ENCODE peak calls at places on chromosomes 11 and 22, in seven cellular contexts. One of them, this sample, is unnamed.

GRCh38 chr11:107050126-107050525 is 31.9 kb upstream of the GUCY1A2 start:
- DNase-seq in prostate gland: no peak
- DNase-seq in Peyer's patch: no peak
- DNase-seq in WERI-Rb-1: no peak
- DNase-seq in IMR-90: no peak
- DNase-seq in heart left ventricle: no peak
- DNase-seq in Calu3: no peak
- DNase-seq in this sample: no peak

GRCh38 chr11:30424851-30425250 is 101.9 kb downstream of the ARL14EP start:
- DNase-seq in WERI-Rb-1: no peak
- DNase-seq in Calu3: no peak
- DNase-seq in IMR-90: no peak
- DNase-seq in Peyer's patch: no peak
- DNase-seq in heart left ventricle: no peak
- DNase-seq in prostate gland: no peak
- DNase-seq in this sample: no peak

GRCh38 chr11:32172771-32173170 is 81.9 kb downstream of the RCN1 start:
- DNase-seq in WERI-Rb-1: no peak
- DNase-seq in prostate gland: peak
- DNase-seq in IMR-90: peak
- DNase-seq in Peyer's patch: no peak
- DNase-seq in Calu3: peak
- DNase-seq in heart left ventricle: peak
- DNase-seq in this sample: no peak

GRCh38 chr11:83220279-83220678 is 26.8 kb downstream of the ANKRD42 start:
- DNase-seq in IMR-90: no peak
- DNase-seq in Peyer's patch: no peak
- DNase-seq in heart left ventricle: no peak
- DNase-seq in prostate gland: no peak
- DNase-seq in WERI-Rb-1: no peak
- DNase-seq in Calu3: peak
- DNase-seq in this sample: no peak

GRCh38 chr11:44950625-44951472 is at the start of gene TP53I11:
- DNase-seq in prostate gland: peak
- DNase-seq in IMR-90: peak
- DNase-seq in WERI-Rb-1: peak
- DNase-seq in Calu3: peak
- DNase-seq in Peyer's patch: peak
- DNase-seq in heart left ventricle: peak
- DNase-seq in this sample: peak

GRCh38 chr11:2955896-2956476 is 26.8 kb upstream of the PHLDA2 start:
- DNase-seq in prostate gland: no peak
- DNase-seq in heart left ventricle: no peak
- DNase-seq in Calu3: no peak
- DNase-seq in IMR-90: peak
- DNase-seq in Peyer's patch: no peak
- DNase-seq in WERI-Rb-1: no peak
- DNase-seq in this sample: no peak

GRCh38 chr22:38032681-38033521 is 24.3 kb upstream of the PICK1 start:
- DNase-seq in WERI-Rb-1: no peak
- DNase-seq in Peyer's patch: no peak
- DNase-seq in heart left ventricle: no peak
- DNase-seq in IMR-90: peak
- DNase-seq in prostate gland: no peak
- DNase-seq in Calu3: no peak
- DNase-seq in this sample: no peak

GRCh38 chr22:27773236-27773550 is 28.4 kb downstream of the MN1 start:
- DNase-seq in WERI-Rb-1: no peak
- DNase-seq in heart left ventricle: no peak
- DNase-seq in prostate gland: no peak
- DNase-seq in Calu3: no peak
- DNase-seq in Peyer's patch: no peak
- DNase-seq in IMR-90: no peak
- DNase-seq in this sample: no peak

GRCh38 chr11:114296979-114297372 is 777 bp downstream of the NNMT start:
- DNase-seq in WERI-Rb-1: no peak
- DNase-seq in Calu3: no peak
- DNase-seq in prostate gland: no peak
- DNase-seq in IMR-90: no peak
- DNase-seq in Peyer's patch: no peak
- DNase-seq in heart left ventricle: no peak
- DNase-seq in this sample: no peak

GRCh38 chr11:11450744-11451362 is 97.8 kb upstream of the CSNK2A3 start:
- DNase-seq in IMR-90: peak
- DNase-seq in Calu3: no peak
- DNase-seq in Peyer's patch: no peak
- DNase-seq in prostate gland: no peak
- DNase-seq in WERI-Rb-1: no peak
- DNase-seq in heart left ventricle: no peak
- DNase-seq in this sample: no peak

GRCh38 chr11:95104916-95105315 is 15.3 kb downstream of the ENDOD1 start:
- DNase-seq in prostate gland: no peak
- DNase-seq in Peyer's patch: no peak
- DNase-seq in IMR-90: no peak
- DNase-seq in Calu3: no peak
- DNase-seq in WERI-Rb-1: no peak
- DNase-seq in heart left ventricle: no peak
- DNase-seq in this sample: no peak

GRCh38 chr11:67275606-67276409 is 9.5 kb downstream of the GRK2 start:
- DNase-seq in Calu3: no peak
- DNase-seq in Peyer's patch: no peak
- DNase-seq in prostate gland: no peak
- DNase-seq in IMR-90: no peak
- DNase-seq in WERI-Rb-1: no peak
- DNase-seq in heart left ventricle: peak
- DNase-seq in this sample: peak

GRCh38 chr11:117210620-117211019 is 11.4 kb downstream of the TAGLN start:
- DNase-seq in prostate gland: no peak
- DNase-seq in WERI-Rb-1: no peak
- DNase-seq in heart left ventricle: peak
- DNase-seq in Peyer's patch: no peak
- DNase-seq in IMR-90: no peak
- DNase-seq in Calu3: no peak
- DNase-seq in this sample: no peak

GRCh38 chr22:46525681-46526483 is 11.5 kb downstream of the CELSR1 start:
- DNase-seq in Peyer's patch: no peak
- DNase-seq in IMR-90: no peak
- DNase-seq in heart left ventricle: no peak
- DNase-seq in Calu3: no peak
- DNase-seq in prostate gland: peak
- DNase-seq in WERI-Rb-1: no peak
- DNase-seq in this sample: no peak
- TF ChIP-seq CTCF in Peyer's patch: no peak
- TF ChIP-seq CTCF in IMR-90: no peak
- TF ChIP-seq CTCF in heart left ventricle: no peak
- TF ChIP-seq CTCF in Calu3: no peak
- TF ChIP-seq CTCF in prostate gland: no peak
- TF ChIP-seq CTCF in WERI-Rb-1: no peak
- TF ChIP-seq CTCF in this sample: no peak

GRCh38 chr11:132472411-132473205 is 1059.7 kb downstream of the OPCML start:
- DNase-seq in Calu3: no peak
- DNase-seq in Peyer's patch: no peak
- DNase-seq in heart left ventricle: no peak
- DNase-seq in prostate gland: no peak
- DNase-seq in WERI-Rb-1: peak
- DNase-seq in IMR-90: no peak
- DNase-seq in this sample: no peak
- TF ChIP-seq CTCF in Calu3: no peak
- TF ChIP-seq CTCF in Peyer's patch: no peak
- TF ChIP-seq CTCF in heart left ventricle: no peak
- TF ChIP-seq CTCF in prostate gland: no peak
- TF ChIP-seq CTCF in WERI-Rb-1: peak
- TF ChIP-seq CTCF in IMR-90: no peak
- TF ChIP-seq CTCF in this sample: no peak

GRCh38 chr11:89626366-89626765 is 83.7 kb upstream of the TRIM77 start:
- DNase-seq in heart left ventricle: no peak
- DNase-seq in WERI-Rb-1: no peak
- DNase-seq in IMR-90: no peak
- DNase-seq in Peyer's patch: no peak
- DNase-seq in prostate gland: no peak
- DNase-seq in Calu3: no peak
- DNase-seq in this sample: no peak

GRCh38 chr11:89625171-89625570 is 84.9 kb upstream of the TRIM77 start:
- DNase-seq in heart left ventricle: no peak
- DNase-seq in IMR-90: no peak
- DNase-seq in WERI-Rb-1: peak
- DNase-seq in prostate gland: no peak
- DNase-seq in Peyer's patch: no peak
- DNase-seq in Calu3: peak
- DNase-seq in this sample: peak
- TF ChIP-seq CTCF in heart left ventricle: no peak
- TF ChIP-seq CTCF in IMR-90: peak
- TF ChIP-seq CTCF in WERI-Rb-1: peak
- TF ChIP-seq CTCF in prostate gland: no peak
- TF ChIP-seq CTCF in Peyer's patch: no peak
- TF ChIP-seq CTCF in Calu3: no peak
- TF ChIP-seq CTCF in this sample: peak

GRCh38 chr22:33715221-33715620 is 205.1 kb downstream of the LARGE1 start:
- DNase-seq in WERI-Rb-1: no peak
- DNase-seq in Peyer's patch: no peak
- DNase-seq in heart left ventricle: no peak
- DNase-seq in Calu3: no peak
- DNase-seq in IMR-90: no peak
- DNase-seq in prostate gland: no peak
- DNase-seq in this sample: no peak

GRCh38 chr22:33720166-33720878 is 200.0 kb downstream of the LARGE1 start:
- DNase-seq in IMR-90: no peak
- DNase-seq in WERI-Rb-1: no peak
- DNase-seq in Peyer's patch: no peak
- DNase-seq in heart left ventricle: no peak
- DNase-seq in prostate gland: no peak
- DNase-seq in Calu3: no peak
- DNase-seq in this sample: no peak

GRCh38 chr22:33717694-33718396 is 202.4 kb downstream of the LARGE1 start:
- DNase-seq in prostate gland: no peak
- DNase-seq in IMR-90: no peak
- DNase-seq in WERI-Rb-1: no peak
- DNase-seq in Calu3: no peak
- DNase-seq in heart left ventricle: peak
- DNase-seq in Peyer's patch: no peak
- DNase-seq in this sample: no peak

GRCh38 chr22:33710326-33710725 is 209.9 kb downstream of the LARGE1 start:
- DNase-seq in Calu3: no peak
- DNase-seq in Peyer's patch: no peak
- DNase-seq in heart left ventricle: no peak
- DNase-seq in WERI-Rb-1: no peak
- DNase-seq in IMR-90: no peak
- DNase-seq in prostate gland: no peak
- DNase-seq in this sample: no peak

DNA sequence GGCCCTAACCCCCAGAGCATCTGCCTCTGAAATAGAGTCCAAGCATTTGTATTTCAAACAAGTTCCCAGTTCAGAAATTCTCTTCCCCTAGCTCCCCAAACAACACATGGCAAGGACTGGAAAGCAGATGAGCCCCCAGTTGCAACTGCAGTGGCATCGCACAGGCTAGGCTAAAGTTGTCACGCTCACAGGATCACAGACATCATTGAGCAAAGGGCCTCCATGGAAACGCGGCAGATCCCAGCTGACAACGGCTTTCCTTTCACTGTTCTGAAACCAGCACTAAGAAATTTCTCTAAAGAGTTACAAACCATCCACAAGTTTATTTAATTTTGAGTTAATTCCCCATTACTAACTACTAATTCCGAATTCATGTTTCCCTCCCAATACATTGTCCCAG is 204.7 kb downstream of the LARGE1 start:
- DNase-seq in IMR-90: no peak
- DNase-seq in WERI-Rb-1: no peak
- DNase-seq in prostate gland: no peak
- DNase-seq in Peyer's patch: no peak
- DNase-seq in heart left ventricle: no peak
- DNase-seq in Calu3: no peak
- DNase-seq in this sample: no peak
- TF ChIP-seq CTCF in IMR-90: no peak
- TF ChIP-seq CTCF in WERI-Rb-1: no peak
- TF ChIP-seq CTCF in prostate gland: no peak
- TF ChIP-seq CTCF in Peyer's patch: no peak
- TF ChIP-seq CTCF in heart left ventricle: no peak
- TF ChIP-seq CTCF in Calu3: no peak
- TF ChIP-seq CTCF in this sample: no peak

GRCh38 chr11:6152126-6152525 is 18.0 kb downstream of the OR52B2 start:
- DNase-seq in Peyer's patch: no peak
- DNase-seq in IMR-90: no peak
- DNase-seq in Calu3: no peak
- DNase-seq in WERI-Rb-1: no peak
- DNase-seq in heart left ventricle: no peak
- DNase-seq in prostate gland: no peak
- DNase-seq in this sample: no peak
- TF ChIP-seq CTCF in Peyer's patch: no peak
- TF ChIP-seq CTCF in IMR-90: no peak
- TF ChIP-seq CTCF in Calu3: no peak
- TF ChIP-seq CTCF in WERI-Rb-1: no peak
- TF ChIP-seq CTCF in heart left ventricle: no peak
- TF ChIP-seq CTCF in prostate gland: no peak
- TF ChIP-seq CTCF in this sample: no peak

GRCh38 chr22:35303029-35303624 is 3.4 kb downstream of the TOM1 start:
- DNase-seq in Calu3: no peak
- DNase-seq in heart left ventricle: no peak
- DNase-seq in WERI-Rb-1: no peak
- DNase-seq in prostate gland: no peak
- DNase-seq in Peyer's patch: no peak
- DNase-seq in IMR-90: no peak
- DNase-seq in this sample: no peak

GRCh38 chr22:35299717-35300497 is at the start of gene TOM1:
- DNase-seq in Peyer's patch: peak
- DNase-seq in Calu3: peak
- DNase-seq in heart left ventricle: peak
- DNase-seq in prostate gland: peak
- DNase-seq in WERI-Rb-1: peak
- DNase-seq in IMR-90: peak
- DNase-seq in this sample: peak

GRCh38 chr22:35301370-35301874 is 1.7 kb downstream of the TOM1 start:
- DNase-seq in Calu3: peak
- DNase-seq in IMR-90: peak
- DNase-seq in WERI-Rb-1: no peak
- DNase-seq in Peyer's patch: no peak
- DNase-seq in prostate gland: no peak
- DNase-seq in heart left ventricle: no peak
- DNase-seq in this sample: no peak

DNA sequence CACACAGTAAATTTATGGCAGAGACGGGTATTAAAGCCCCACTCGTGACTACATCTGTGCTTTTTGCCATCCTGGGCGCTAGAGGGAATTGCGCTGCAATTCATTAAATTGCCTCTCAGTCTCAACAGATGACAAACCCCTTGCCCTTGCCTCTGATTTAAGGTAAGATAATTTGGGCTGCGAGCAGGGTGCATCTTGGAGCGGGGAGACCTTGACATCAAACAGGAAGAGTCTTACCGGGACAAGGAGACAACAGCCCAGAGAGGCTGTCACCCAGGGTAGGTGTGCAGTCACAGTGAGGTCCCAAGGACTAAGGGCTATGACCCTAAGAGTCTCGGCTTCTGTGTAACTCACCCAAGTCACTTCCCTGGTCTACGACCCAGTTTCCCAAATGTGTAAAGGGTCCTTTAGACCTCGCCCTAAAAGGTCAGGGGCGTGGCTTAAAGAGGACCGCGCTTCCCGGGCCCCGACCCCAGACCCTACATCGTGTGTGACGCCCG is 427 bp upstream of the TOM1 start:
- DNase-seq in IMR-90: no peak
- DNase-seq in Calu3: no peak
- DNase-seq in heart left ventricle: no peak
- DNase-seq in WERI-Rb-1: no peak
- DNase-seq in prostate gland: no peak
- DNase-seq in Peyer's patch: peak
- DNase-seq in this sample: no peak
- TF ChIP-seq CTCF in IMR-90: no peak
- TF ChIP-seq CTCF in Calu3: no peak
- TF ChIP-seq CTCF in heart left ventricle: no peak
- TF ChIP-seq CTCF in WERI-Rb-1: no peak
- TF ChIP-seq CTCF in prostate gland: peak
- TF ChIP-seq CTCF in Peyer's patch: no peak
- TF ChIP-seq CTCF in this sample: no peak

GRCh38 chr11:132943325-132943736 is 589.0 kb downstream of the OPCML start:
- DNase-seq in Calu3: no peak
- DNase-seq in heart left ventricle: no peak
- DNase-seq in prostate gland: no peak
- DNase-seq in WERI-Rb-1: no peak
- DNase-seq in IMR-90: no peak
- DNase-seq in Peyer's patch: no peak
- DNase-seq in this sample: no peak
- TF ChIP-seq CTCF in Calu3: no peak
- TF ChIP-seq CTCF in heart left ventricle: no peak
- TF ChIP-seq CTCF in prostate gland: no peak
- TF ChIP-seq CTCF in WERI-Rb-1: no peak
- TF ChIP-seq CTCF in IMR-90: no peak
- TF ChIP-seq CTCF in Peyer's patch: no peak
- TF ChIP-seq CTCF in this sample: no peak

This sample was measured in glutamatergic neuron.